ENCODE peak calls at places on chromosomes 4 and X, in four cellular contexts. T, P, C and Z are unnamed samples.

GRCh38 chr4:1331591-1332353 is 15.2 kb upstream of the UVSSA start:
- DNase-seq in P (no peak), C (no peak), T (no peak), Z (no peak)

GRCh38 chr4:155777971-155778710 is 19.3 kb downstream of the GUCY1B1 start:
- DNase-seq in T (no peak), P (no peak), C (no peak), Z (no peak)

GRCh38 chrX:34218063-34218462 is 85.9 kb upstream of the FAM47A start:
- DNase-seq in C (no peak), P (no peak), T (no peak), Z (no peak)

GRCh38 chr4:104128031-104128849 is 366.5 kb downstream of the CXXC4 start:
- DNase-seq in T (no peak), P (no peak), C (no peak), Z (no peak)

GRCh38 chrX:106672527-106672926 is 54.0 kb upstream of the RNF128 start:
- DNase-seq in T (no peak), C (no peak), P (no peak), Z (no peak)

GRCh38 chrX:10629905-10630304 is 9.5 kb upstream of the MID1 start:
- DNase-seq in C (no peak), P (no peak), T (no peak), Z (no peak)

GRCh38 chrX:15714529-15714928 is 23.5 kb upstream of the CA5B start:
- DNase-seq in P (no peak), C (no peak), T (no peak), Z (no peak)

GRCh38 chr4:30952526-30953219 is 232.5 kb downstream of the PCDH7 start:
- DNase-seq in T (no peak), P (no peak), C (no peak), Z (no peak)

GRCh38 chr4:163107754-163108153 is 58.9 kb downstream of the NAF1 start:
- DNase-seq in T (no peak), P (peak), C (no peak), Z (peak)

GRCh38 chrX:56798866-56799864 is 70.1 kb downstream of the NBDY start:
- DNase-seq in C (no peak), T (no peak), P (no peak), Z (no peak)

GRCh38 chr4:165384186-165384585 is 5.4 kb downstream of the CPE start:
- DNase-seq in C (no peak), T (no peak), P (no peak), Z (no peak)

GRCh38 chr4:173332963-173333657 is 1.0 kb downstream of the HMGB2 start:
- DNase-seq in P (no peak), T (no peak), C (no peak), Z (no peak)

GRCh38 chrX:136147966-136148365 is 633 bp downstream of the FHL1 start:
- DNase-seq in T (no peak), C (no peak), P (no peak), Z (no peak)

GRCh38 chr4:8674311-8674885 is 81.8 kb downstream of the CPZ start:
- DNase-seq in T (no peak), P (no peak), C (no peak), Z (no peak)

GRCh38 chr4:8675906-8676305 is 83.3 kb downstream of the CPZ start:
- DNase-seq in P (no peak), T (no peak), C (no peak), Z (no peak)

GRCh38 chr4:8676676-8677075 is 84.1 kb downstream of the CPZ start:
- DNase-seq in P (no peak), T (no peak), C (no peak), Z (no peak)

GRCh38 chr4:8672486-8672885 is 79.9 kb downstream of the CPZ start:
- DNase-seq in T (no peak), P (no peak), C (no peak), Z (no peak)

GRCh38 chr4:8675383-8675782 is 82.8 kb downstream of the CPZ start:
- DNase-seq in P (no peak), C (no peak), T (no peak), Z (no peak)
- TF ChIP-seq CTCF in P (no peak), C (no peak), T (no peak), Z (no peak)

DNA sequence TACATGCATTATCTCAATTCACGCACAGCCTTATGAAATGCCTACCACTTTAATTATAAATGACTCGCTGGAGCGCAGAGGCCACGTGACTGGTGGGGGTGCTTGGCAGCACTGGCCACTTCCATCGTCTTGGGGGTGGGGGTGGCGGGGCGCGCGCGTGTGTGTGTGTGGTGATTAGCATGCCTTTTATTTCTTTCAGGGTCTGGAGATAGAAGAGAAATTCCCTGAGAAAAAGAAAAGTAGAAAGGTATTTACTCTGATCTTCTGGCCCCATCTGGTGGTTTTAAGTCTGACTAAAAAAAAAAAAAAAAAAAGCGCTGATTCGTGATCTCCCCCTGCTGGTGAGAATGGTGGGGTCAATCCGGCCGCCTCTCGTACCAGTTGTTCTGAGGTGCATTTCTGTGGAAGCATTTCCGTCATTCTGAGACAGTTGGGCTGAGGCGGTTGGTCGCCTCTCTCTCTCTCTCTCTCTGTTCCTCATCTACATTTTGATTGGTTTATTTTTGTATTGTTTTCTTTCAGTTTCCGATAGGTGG is at the start of gene CCNB3:
- DNase-seq in P (peak), C (peak), T (peak), Z (peak)
- TF ChIP-seq CTCF in P (peak), C (peak), T (peak), Z (peak)

GRCh38 chr4:141995051-141995450 is 358.7 kb downstream of the IL15 start:
- DNase-seq in P (no peak), T (no peak), C (no peak), Z (no peak)
- TF ChIP-seq CTCF in P (no peak), T (no peak), C (no peak), Z (no peak)

GRCh38 chr4:73018595-73018994 is 50.9 kb downstream of the COX18 start:
- DNase-seq in T (no peak), C (no peak), P (no peak), Z (no peak)

GRCh38 chr4:73019462-73020047 is 50.0 kb downstream of the COX18 start:
- DNase-seq in P (peak), C (no peak), T (no peak), Z (peak)

DNA sequence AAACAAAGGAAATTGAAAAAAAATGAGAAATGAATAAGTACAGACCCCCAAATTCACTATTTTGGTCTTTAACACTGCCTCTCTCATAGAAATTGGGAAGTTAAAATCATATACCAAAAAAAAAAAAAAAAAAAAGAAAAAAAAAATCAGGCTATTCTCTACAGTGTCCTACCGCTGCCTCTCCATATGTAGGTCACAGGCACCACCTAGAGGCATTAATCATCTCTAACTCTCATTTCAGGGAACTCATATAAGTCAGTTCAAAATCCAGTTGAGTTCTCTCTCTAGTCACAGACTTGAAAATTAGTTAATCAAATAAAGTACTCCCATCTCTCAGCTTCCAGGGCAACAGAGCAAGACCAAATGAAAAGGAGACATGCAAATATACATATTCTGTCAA is 47.9 kb downstream of the COX18 start:
- DNase-seq in T (no peak), C (no peak), P (peak), Z (peak)
- TF ChIP-seq CTCF in T (peak), C (peak), P (peak), Z (peak)

DNA sequence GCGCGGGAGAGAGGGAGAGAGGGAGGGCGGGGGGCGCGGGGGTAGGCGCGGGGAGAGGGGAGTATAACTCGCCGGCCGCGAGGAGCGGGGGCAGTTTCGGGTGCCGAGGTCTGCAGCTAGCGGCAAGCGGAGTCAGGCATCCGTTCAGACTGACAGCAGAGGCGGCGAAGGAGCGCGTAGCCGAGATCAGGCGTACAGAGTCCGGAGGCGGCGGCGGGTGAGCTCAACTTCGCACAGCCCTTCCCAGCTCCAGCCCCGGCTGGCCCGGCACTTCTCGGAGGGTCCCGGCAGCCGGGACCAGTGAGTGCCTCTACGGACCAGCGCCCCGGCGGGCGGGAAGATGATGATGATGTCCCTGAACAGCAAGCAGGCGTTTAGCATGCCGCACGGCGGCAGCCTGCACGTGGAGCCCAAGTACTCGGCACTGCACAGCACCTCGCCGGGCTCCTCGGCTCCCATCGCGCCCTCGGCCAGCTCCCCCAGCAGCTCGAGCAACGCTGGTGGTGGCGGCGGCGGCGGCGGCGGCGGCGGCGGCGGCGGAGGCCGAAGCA is at the start of gene POU4F2:
- DNase-seq in T (no peak), P (peak), C (no peak), Z (peak)
- TF ChIP-seq CTCF in T (no peak), P (no peak), C (no peak), Z (no peak)

GRCh38 chr4:20305976-20306375 is 54.3 kb downstream of the SLIT2 start:
- DNase-seq in C (no peak), T (no peak), P (no peak), Z (no peak)
- TF ChIP-seq CTCF in C (peak), T (no peak), P (no peak), Z (no peak)

GRCh38 chr4:169246957-169247396 is 23.8 kb downstream of the SH3RF1 start:
- DNase-seq in T (no peak), P (no peak), C (no peak), Z (no peak)
- TF ChIP-seq CTCF in T (no peak), P (no peak), C (no peak), Z (no peak)

DNA sequence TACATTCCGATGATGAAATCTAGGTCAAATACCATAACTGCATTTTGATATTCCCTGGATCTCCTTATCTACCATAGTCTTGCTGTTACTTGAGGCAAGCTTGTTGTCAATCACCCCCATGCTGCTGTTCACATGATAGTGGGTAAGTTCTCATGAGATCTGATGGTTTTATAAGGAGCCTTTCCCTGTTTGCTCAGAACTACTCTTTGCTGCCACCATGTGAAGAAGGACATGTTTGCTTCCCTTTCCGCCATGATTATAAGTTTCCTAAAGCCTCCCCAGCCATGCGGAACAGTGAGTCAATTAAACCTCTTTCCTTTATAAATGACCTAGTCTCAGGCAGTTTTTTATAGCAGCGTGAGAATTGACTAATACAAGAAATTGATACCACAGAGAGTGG is 432.0 kb downstream of the GLUD2 start:
- DNase-seq in C (no peak), T (no peak), P (no peak), Z (no peak)
- TF ChIP-seq CTCF in C (no peak), T (no peak), P (no peak), Z (no peak)

GRCh38 chr4:4405358-4405962 is 18.6 kb downstream of the NSG1 start:
- DNase-seq in T (no peak), C (no peak), P (no peak), Z (no peak)
- TF ChIP-seq CTCF in T (no peak), C (no peak), P (no peak), Z (no peak)

GRCh38 chrX:19739683-19740082 is 147.7 kb downstream of the SH3KBP1 start:
- DNase-seq in C (peak), T (no peak), P (peak), Z (peak)
- TF ChIP-seq CTCF in C (peak), T (peak), P (peak), Z (peak)